ENCODE peak calls at places on chromosomes 13 and 19, in four cellular contexts. One of them, this sample, is unnamed.

GRCh38 chr19:1862424-1863307 is 713 bp downstream of the KLF16 start:
- DNase-seq in GM12878: no peak
- DNase-seq in K562: peak
- DNase-seq in HepG2: no peak
- DNase-seq in this sample: peak

GRCh38 chr19:42412223-42412622 is 15.0 kb downstream of the LIPE start:
- DNase-seq in GM12878: no peak
- DNase-seq in K562: no peak
- DNase-seq in HepG2: no peak
- DNase-seq in this sample: peak

GRCh38 chr13:107466326-107466725 is 749.0 kb downstream of the LIG4 start:
- DNase-seq in GM12878: no peak
- DNase-seq in HepG2: no peak
- DNase-seq in K562: no peak
- DNase-seq in this sample: no peak

GRCh38 chr13:109211616-109212015 is 574.8 kb downstream of the IRS2 start:
- DNase-seq in HepG2: no peak
- DNase-seq in K562: no peak
- DNase-seq in GM12878: no peak
- DNase-seq in this sample: peak

GRCh38 chr19:16216744-16217670 is 19.3 kb downstream of the AP1M1 start:
- DNase-seq in HepG2: no peak
- DNase-seq in K562: no peak
- DNase-seq in GM12878: no peak
- DNase-seq in this sample: peak

GRCh38 chr13:87674143-87674772 is 3.1 kb downstream of the SLITRK5 start:
- DNase-seq in GM12878: no peak
- DNase-seq in HepG2: no peak
- DNase-seq in K562: no peak
- DNase-seq in this sample: peak

GRCh38 chr13:96796234-96796633 is 198.0 kb downstream of the OXGR1 start:
- DNase-seq in HepG2: no peak
- DNase-seq in GM12878: no peak
- DNase-seq in K562: no peak
- DNase-seq in this sample: no peak

GRCh38 chr13:94658926-94659649 is 53.3 kb downstream of the SOX21 start:
- DNase-seq in K562: no peak
- DNase-seq in GM12878: no peak
- DNase-seq in HepG2: no peak
- DNase-seq in this sample: no peak

GRCh38 chr19:39568604-39569003 is 28.6 kb upstream of the EID2 start:
- DNase-seq in GM12878: no peak
- DNase-seq in K562: no peak
- DNase-seq in HepG2: peak
- DNase-seq in this sample: no peak

GRCh38 chr13:108407495-108407894 is 138.0 kb downstream of the TNFSF13B start:
- DNase-seq in K562: no peak
- DNase-seq in GM12878: peak
- DNase-seq in HepG2: no peak
- DNase-seq in this sample: no peak

GRCh38 chr13:113623491-113624234 is 34.3 kb downstream of the ATP4B start:
- DNase-seq in HepG2: no peak
- DNase-seq in GM12878: no peak
- DNase-seq in K562: no peak
- DNase-seq in this sample: no peak

GRCh38 chr19:4533835-4534424 is 1.1 kb downstream of the PLIN5 start:
- DNase-seq in GM12878: no peak
- DNase-seq in HepG2: no peak
- DNase-seq in K562: no peak
- DNase-seq in this sample: no peak

GRCh38 chr19:1856698-1857603 is 6.4 kb downstream of the KLF16 start:
- DNase-seq in HepG2: peak
- DNase-seq in K562: peak
- DNase-seq in GM12878: no peak
- DNase-seq in this sample: peak

GRCh38 chr19:19461671-19462622 is 53.4 kb downstream of the TSSK6 start:
- DNase-seq in K562: peak
- DNase-seq in HepG2: peak
- DNase-seq in GM12878: no peak
- DNase-seq in this sample: peak

GRCh38 chr13:114118086-114118762 is 14.2 kb downstream of the RASA3 start:
- DNase-seq in HepG2: peak
- DNase-seq in K562: no peak
- DNase-seq in GM12878: no peak
- DNase-seq in this sample: no peak

DNA sequence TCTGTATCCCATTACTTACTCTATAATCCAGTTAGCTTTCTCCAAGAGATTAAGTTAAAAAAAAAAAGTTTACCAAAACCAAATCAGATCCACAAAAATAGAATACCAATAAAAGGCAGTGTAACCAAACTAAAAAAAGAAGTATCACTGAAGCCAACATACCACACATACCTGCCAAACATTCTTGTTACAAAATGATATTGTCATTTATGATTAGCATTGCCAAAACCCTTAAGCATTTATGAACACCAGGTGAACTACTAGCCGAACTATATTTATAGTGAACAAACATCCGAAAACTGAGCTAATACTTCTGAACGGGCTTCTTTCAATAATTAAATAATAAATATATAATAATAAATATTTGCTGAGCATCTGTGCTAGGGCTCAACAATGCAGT is 59.1 kb upstream of the EEF1AKMT1 start:
- DNase-seq in K562: no peak
- DNase-seq in GM12878: no peak
- DNase-seq in HepG2: no peak
- DNase-seq in this sample: no peak
- TF ChIP-seq CTCF in K562: no peak
- TF ChIP-seq CTCF in GM12878: no peak
- TF ChIP-seq CTCF in HepG2: no peak
- TF ChIP-seq CTCF in this sample: no peak

DNA sequence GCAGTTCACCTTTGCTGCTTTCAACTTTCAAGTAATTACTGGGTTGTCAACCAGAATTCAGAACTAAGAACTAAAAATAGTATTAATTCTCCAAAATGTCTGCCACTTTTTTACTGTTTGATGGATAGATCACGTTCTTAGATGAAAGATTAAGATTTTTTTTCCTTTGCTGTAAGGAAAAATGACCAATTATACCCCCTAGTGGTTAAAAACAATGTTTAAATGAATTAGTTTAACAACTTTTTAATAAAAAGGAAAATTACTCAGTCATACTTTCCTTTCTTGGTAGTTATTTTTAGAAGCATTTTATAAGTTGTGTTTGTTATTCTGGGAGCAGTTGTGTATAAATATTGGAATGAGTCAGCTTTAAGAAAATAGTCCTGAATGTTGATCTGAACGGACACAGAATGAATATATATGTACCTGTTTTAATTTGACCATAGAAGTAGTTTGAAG is 4.6 kb downstream of the TM9SF2 start:
- DNase-seq in HepG2: no peak
- DNase-seq in GM12878: no peak
- DNase-seq in K562: no peak
- DNase-seq in this sample: peak
- TF ChIP-seq NFIC in HepG2: no peak
- TF ChIP-seq NFIC in GM12878: peak
- TF ChIP-seq NFIC in K562: no peak
- TF ChIP-seq NFIC in this sample: no peak

GRCh38 chr13:39538826-39539555 is 64.0 kb downstream of the LHFPL6 start:
- DNase-seq in K562: no peak
- DNase-seq in GM12878: no peak
- DNase-seq in HepG2: no peak
- DNase-seq in this sample: no peak

GRCh38 chr13:39536906-39537305 is 66.1 kb downstream of the LHFPL6 start:
- DNase-seq in HepG2: no peak
- DNase-seq in K562: no peak
- DNase-seq in GM12878: no peak
- DNase-seq in this sample: no peak

GRCh38 chr13:39542361-39542760 is 60.6 kb downstream of the LHFPL6 start:
- DNase-seq in K562: no peak
- DNase-seq in HepG2: no peak
- DNase-seq in GM12878: no peak
- DNase-seq in this sample: no peak

GRCh38 chr13:39536274-39536673 is 66.7 kb downstream of the LHFPL6 start:
- DNase-seq in HepG2: no peak
- DNase-seq in GM12878: no peak
- DNase-seq in K562: no peak
- DNase-seq in this sample: no peak

DNA sequence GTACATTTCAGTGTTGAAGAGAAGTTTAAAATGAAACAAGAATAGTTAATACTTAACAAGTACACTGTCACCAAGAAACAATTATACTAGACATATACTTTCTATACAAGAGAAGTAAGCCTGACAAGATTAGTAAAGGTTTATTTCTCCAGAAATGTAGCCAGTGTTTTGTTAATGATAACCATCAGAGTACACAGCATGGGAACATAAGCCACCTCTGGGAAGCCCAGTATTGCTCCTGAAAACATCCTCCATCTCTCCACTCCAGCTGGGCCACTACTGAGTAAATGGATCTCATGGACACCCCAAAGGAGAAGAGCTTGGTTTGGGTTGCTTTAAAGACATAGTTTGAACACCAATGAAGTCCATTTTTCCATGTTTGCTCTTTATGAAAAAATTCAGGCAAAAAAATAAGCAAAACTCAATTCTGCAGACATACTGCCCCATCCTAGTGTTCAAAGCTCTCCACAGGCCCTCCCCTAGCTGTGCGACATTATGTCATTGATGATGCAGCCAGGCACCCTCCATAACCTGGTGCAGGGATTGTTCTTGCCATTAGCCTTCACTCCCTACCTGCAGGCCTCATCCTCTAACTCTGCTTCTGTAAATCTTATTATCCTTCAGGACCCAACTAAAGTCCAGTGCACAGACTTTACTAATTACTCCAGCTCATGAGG is 61.9 kb downstream of the LHFPL6 start:
- DNase-seq in HepG2: no peak
- DNase-seq in GM12878: no peak
- DNase-seq in K562: no peak
- DNase-seq in this sample: no peak
- TF ChIP-seq POLR2AphosphoS5 in HepG2: no peak
- TF ChIP-seq POLR2AphosphoS5 in GM12878: no peak
- TF ChIP-seq POLR2AphosphoS5 in K562: no peak
- TF ChIP-seq POLR2AphosphoS5 in this sample: no peak

GRCh38 chr13:98523455-98524102 is 53.3 kb downstream of the STK24 start:
- DNase-seq in GM12878: peak
- DNase-seq in HepG2: no peak
- DNase-seq in K562: no peak
- DNase-seq in this sample: no peak
- TF ChIP-seq CTCF in GM12878: no peak
- TF ChIP-seq CTCF in HepG2: no peak
- TF ChIP-seq CTCF in K562: no peak
- TF ChIP-seq CTCF in this sample: no peak

DNA sequence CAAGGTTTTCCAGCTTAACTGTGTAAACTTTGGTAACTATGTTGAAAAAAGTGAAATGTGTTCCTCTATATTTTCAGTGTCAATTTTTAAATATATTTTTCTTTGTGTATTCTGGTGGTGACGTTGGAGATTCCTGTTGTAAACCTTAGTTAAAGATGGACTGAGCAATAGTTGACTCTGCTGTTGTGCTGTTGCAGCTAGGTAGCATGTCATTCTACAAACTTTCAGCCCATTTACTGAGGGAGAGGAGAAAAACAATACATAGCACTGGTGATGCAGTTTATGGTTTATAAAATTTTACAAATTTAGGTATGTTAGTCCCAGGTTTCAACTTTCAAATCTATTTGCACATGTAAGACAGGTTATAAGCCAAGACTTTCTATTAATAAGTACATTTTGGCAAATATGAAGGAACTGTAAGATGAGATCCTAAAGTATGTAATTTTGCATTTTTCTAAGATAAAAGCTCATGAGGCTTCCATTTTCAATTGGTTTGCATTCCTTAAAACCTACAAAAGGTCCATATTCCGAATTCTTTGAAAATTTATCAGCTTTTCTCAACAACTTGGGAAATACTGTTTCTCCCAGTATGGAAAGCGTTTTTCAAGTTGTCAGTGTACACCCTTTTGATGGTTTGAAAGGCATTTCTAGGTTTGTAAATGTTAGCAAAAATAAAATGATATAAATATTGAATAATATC is 1.5 kb downstream of the NDFIP2 start:
- DNase-seq in GM12878: no peak
- DNase-seq in HepG2: no peak
- DNase-seq in K562: no peak
- DNase-seq in this sample: no peak
- TF ChIP-seq NFIC in GM12878: no peak
- TF ChIP-seq NFIC in HepG2: no peak
- TF ChIP-seq NFIC in K562: no peak
- TF ChIP-seq NFIC in this sample: no peak

GRCh38 chr19:13951799-13952153 is 533 bp upstream of the DCAF15 start:
- DNase-seq in HepG2: no peak
- DNase-seq in GM12878: no peak
- DNase-seq in K562: no peak
- DNase-seq in this sample: no peak

GRCh38 chr19:13951043-13951442 is 1.3 kb upstream of the DCAF15 start:
- DNase-seq in HepG2: no peak
- DNase-seq in K562: no peak
- DNase-seq in GM12878: no peak
- DNase-seq in this sample: no peak

GRCh38 chr19:13952154-13953020 is at the start of gene DCAF15:
- DNase-seq in HepG2: peak
- DNase-seq in GM12878: peak
- DNase-seq in K562: peak
- DNase-seq in this sample: peak

GRCh38 chr19:13946414-13946813 is 5.9 kb upstream of the DCAF15 start:
- DNase-seq in GM12878: no peak
- DNase-seq in K562: no peak
- DNase-seq in HepG2: no peak
- DNase-seq in this sample: no peak
- TF ChIP-seq POLR2AphosphoS5 in GM12878: no peak
- TF ChIP-seq POLR2AphosphoS5 in K562: no peak
- TF ChIP-seq POLR2AphosphoS5 in HepG2: no peak
- TF ChIP-seq POLR2AphosphoS5 in this sample: no peak

DNA sequence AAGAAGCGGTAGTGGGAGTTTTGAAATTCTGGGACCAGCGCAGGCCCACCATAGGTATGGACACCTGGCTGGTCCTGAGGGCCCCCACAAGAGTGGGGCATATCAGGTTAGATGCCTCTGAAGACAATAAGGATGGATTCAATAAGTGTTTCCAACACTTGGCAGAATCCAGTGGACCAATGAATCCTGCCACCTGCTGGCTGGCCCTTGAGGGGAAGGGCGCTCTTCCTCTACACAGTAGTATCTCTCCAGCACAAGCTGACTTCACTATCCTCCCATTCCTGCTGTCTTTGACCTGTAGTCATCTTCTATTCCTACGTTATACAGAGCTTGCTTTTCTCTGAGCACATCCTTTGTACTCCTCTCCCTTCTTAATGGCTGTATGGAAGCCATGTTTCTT is 199.7 kb upstream of the TSHZ3 start:
- DNase-seq in K562: no peak
- DNase-seq in GM12878: no peak
- DNase-seq in HepG2: no peak
- DNase-seq in this sample: no peak
- TF ChIP-seq CTCF in K562: peak
- TF ChIP-seq CTCF in GM12878: no peak
- TF ChIP-seq CTCF in HepG2: peak
- TF ChIP-seq CTCF in this sample: peak